ENCODE peak calls at places on chromosome 16, in eight cellular contexts. Y is stimulated activated CD8-positive, alpha-beta memory T cell treated with anti-CD3 and anti-CD28 coated beads, Interleukin-7, amount 100 ng/mL, for 1 hour; P is non-pigmented ciliary epithelial cell; D is posterior cingulate gyrus; H is Ammon's horn; R is NCI-H2029; L is T-helper 1 cell; V is head of caudate nucleus. S is an unnamed sample.

GRCh38 chr16:22670551-22670970 is 143.4 kb upstream of the HS3ST2 start:
- DNase-seq in H (peak), L (no peak), R (peak), D (no peak), Y (no peak), P (no peak), V (peak), S (no peak)

GRCh38 chr16:66006485-66006884 is 360.0 kb upstream of the CDH5 start:
- DNase-seq in D (no peak), L (no peak), H (no peak), R (no peak), P (no peak), V (no peak), Y (no peak), S (no peak)

GRCh38 chr16:53067675-53068074 is 12.9 kb downstream of the CHD9 start:
- DNase-seq in H (no peak), Y (no peak), L (no peak), P (no peak), D (no peak), V (no peak), R (no peak), S (no peak)

GRCh38 chr16:66886346-66886745 is 6.0 kb downstream of the PDP2 start:
- DNase-seq in D (no peak), P (no peak), V (no peak), H (no peak), Y (no peak), R (no peak), L (no peak), S (no peak)

GRCh38 chr16:54347961-54348360 is 61.4 kb upstream of the IRX3 start:
- DNase-seq in L (no peak), R (no peak), D (no peak), V (no peak), Y (no peak), P (no peak), H (no peak), S (no peak)

GRCh38 chr16:57446530-57447141 is 549 bp downstream of the CIAPIN1 start:
- DNase-seq in H (no peak), V (no peak), D (peak), R (peak), Y (no peak), L (peak), P (no peak), S (peak)

GRCh38 chr16:3937066-3937875 is 56.8 kb upstream of the CREBBP start:
- DNase-seq in V (no peak), D (no peak), H (no peak), L (no peak), Y (no peak), P (no peak), R (no peak), S (no peak)

GRCh38 chr16:969508-970378 is 1.0 kb downstream of the LMF1 start:
- DNase-seq in H (peak), P (no peak), R (no peak), D (no peak), Y (no peak), V (no peak), L (no peak), S (no peak)

GRCh38 chr16:74936902-74937560 is 47.9 kb downstream of the WDR59 start:
- DNase-seq in V (no peak), L (no peak), P (peak), D (no peak), R (no peak), H (no peak), Y (no peak), S (no peak)

GRCh38 chr16:71396589-71396988 is 38.1 kb downstream of the CALB2 start:
- DNase-seq in L (no peak), Y (no peak), D (no peak), H (no peak), P (no peak), R (no peak), V (no peak), S (no peak)

GRCh38 chr16:50692644-50692998 is 785 bp upstream of the NOD2 start:
- DNase-seq in L (no peak), D (no peak), H (no peak), P (no peak), V (no peak), R (no peak), Y (no peak), S (no peak)

GRCh38 chr16:81444448-81445121 is at the start of gene CMIP:
- DNase-seq in H (peak), V (peak), R (peak), Y (peak), L (peak), P (no peak), D (peak), S (peak)

GRCh38 chr16:55824473-55824872 is 8.4 kb downstream of the CES1 start:
- DNase-seq in P (no peak), R (no peak), V (no peak), D (no peak), H (no peak), Y (no peak), L (no peak), S (no peak)

GRCh38 chr16:1430759-1431496 is at the start of gene PERCC1:
- DNase-seq in V (no peak), H (no peak), L (no peak), Y (no peak), D (no peak), P (no peak), R (peak), S (no peak)